ENCODE peak calls at places on chromosome 4, in four cellular contexts. J, T, U and W are unnamed samples.

GRCh38 chr4:61246003-61246402 is 45.9 kb downstream of the ADGRL3 start:
- DNase-seq in U (no peak), T (no peak), J (no peak), W (no peak)

GRCh38 chr4:66991521-66991920 is 553.8 kb downstream of the CENPC start:
- DNase-seq in T (no peak), J (no peak), U (no peak), W (no peak)

GRCh38 chr4:183798921-183799307 is 106.2 kb upstream of the STOX2 start:
- DNase-seq in J (no peak), U (no peak), T (no peak), W (no peak)

GRCh38 chr4:52100062-52100461 is 49.0 kb downstream of the SPATA18 start:
- DNase-seq in T (no peak), U (no peak), J (no peak), W (no peak)

GRCh38 chr4:11402192-11402591 is 26.5 kb downstream of the HS3ST1 start:
- DNase-seq in T (no peak), J (no peak), U (no peak), W (no peak)

GRCh38 chr4:86614896-86615295 is 20.8 kb downstream of the PTPN13 start:
- DNase-seq in J (no peak), T (no peak), U (no peak), W (no peak)

GRCh38 chr4:93791570-93792195 is 36.9 kb upstream of the ATOH1 start:
- DNase-seq in J (peak; percentile 8), T (peak; percentile 46), U (peak; percentile 50), W (no peak)

GRCh38 chr4:6622744-6623143 is 17.7 kb upstream of the MRFAP1 start:
- DNase-seq in U (no peak), J (no peak), T (no peak), W (no peak)

GRCh38 chr4:180932365-180933001 is 1310.7 kb upstream of the TENM3 start:
- DNase-seq in U (no peak), J (no peak), T (no peak), W (no peak)

GRCh38 chr4:106806158-106806797 is 229.8 kb downstream of the DKK2 start:
- DNase-seq in T (no peak), U (no peak), J (no peak), W (no peak)

GRCh38 chr4:16238304-16238703 is 12.0 kb upstream of the TAPT1 start:
- DNase-seq in T (no peak), U (no peak), J (no peak), W (no peak)

GRCh38 chr4:170089743-170090666 is at the start of gene AADAT:
- DNase-seq in T (peak; percentile 42), J (peak; percentile 40), U (peak; percentile 81), W (peak; percentile 25)

GRCh38 chr4:68718447-68719074 is 48.1 kb upstream of the UGT2B15 start:
- DNase-seq in J (no peak), U (no peak), T (no peak), W (no peak)

GRCh38 chr4:19539192-19539591 is 712.5 kb upstream of the SLIT2 start:
- DNase-seq in T (no peak), J (no peak), U (no peak), W (no peak)

GRCh38 chr4:25938251-25939186 is 24.5 kb downstream of the SMIM20 start:
- DNase-seq in T (no peak), U (no peak), J (peak; percentile 21), W (peak; percentile 28)

GRCh38 chr4:85829276-85830051 is 354.5 kb downstream of the ARHGAP24 start:
- DNase-seq in U (no peak), J (no peak), T (no peak), W (no peak)

GRCh38 chr4:155638195-155638960 is 28.3 kb upstream of the GUCY1A1 start:
- DNase-seq in J (no peak), T (no peak), U (no peak), W (no peak)

GRCh38 chr4:5044341-5044740 is 6.9 kb upstream of the STK32B start:
- DNase-seq in U (no peak), J (no peak), T (no peak), W (no peak)

GRCh38 chr4:4422856-4423485 is 36.1 kb downstream of the NSG1 start:
- DNase-seq in U (no peak), T (no peak), J (no peak), W (no peak)

GRCh38 chr4:10532155-10532554 is 74.9 kb upstream of the ZNF518B start:
- DNase-seq in U (no peak), J (no peak), T (no peak), W (no peak)

GRCh38 chr4:183504930-183505555 is at the start of gene ING2:
- DNase-seq in U (peak; percentile 18), J (peak; percentile 61), T (peak; percentile 83), W (peak; percentile 59)

GRCh38 chr4:99504804-99505502 is 5.9 kb upstream of the C4orf17 start:
- DNase-seq in T (no peak), J (no peak), U (no peak), W (no peak)

GRCh38 chr4:21450331-21450730 is 498.2 kb downstream of the KCNIP4 start:
- DNase-seq in U (no peak), J (no peak), T (no peak), W (no peak)
- TF ChIP-seq TAF1 in U (no peak), J (no peak), T (no peak), W (no peak)

GRCh38 chr4:56320293-56320692 is 67.0 kb downstream of the AASDH start:
- DNase-seq in T (no peak), U (no peak), J (no peak), W (no peak)
- TF ChIP-seq POLR2A in T (no peak), U (no peak), J (no peak), W (no peak)

GRCh38 chr4:82811392-82811791 is 12.8 kb upstream of the SCD5 start:
- DNase-seq in U (no peak), J (no peak), T (no peak), W (no peak)

GRCh38 chr4:82810171-82810570 is 11.6 kb upstream of the SCD5 start:
- DNase-seq in T (no peak), U (no peak), J (no peak), W (no peak)

GRCh38 chr4:82809614-82810013 is 11.0 kb upstream of the SCD5 start:
- DNase-seq in T (no peak), U (no peak), J (no peak), W (no peak)

GRCh38 chr4:82814034-82814433 is 15.4 kb upstream of the SCD5 start:
- DNase-seq in T (no peak), U (no peak), J (no peak), W (no peak)

DNA sequence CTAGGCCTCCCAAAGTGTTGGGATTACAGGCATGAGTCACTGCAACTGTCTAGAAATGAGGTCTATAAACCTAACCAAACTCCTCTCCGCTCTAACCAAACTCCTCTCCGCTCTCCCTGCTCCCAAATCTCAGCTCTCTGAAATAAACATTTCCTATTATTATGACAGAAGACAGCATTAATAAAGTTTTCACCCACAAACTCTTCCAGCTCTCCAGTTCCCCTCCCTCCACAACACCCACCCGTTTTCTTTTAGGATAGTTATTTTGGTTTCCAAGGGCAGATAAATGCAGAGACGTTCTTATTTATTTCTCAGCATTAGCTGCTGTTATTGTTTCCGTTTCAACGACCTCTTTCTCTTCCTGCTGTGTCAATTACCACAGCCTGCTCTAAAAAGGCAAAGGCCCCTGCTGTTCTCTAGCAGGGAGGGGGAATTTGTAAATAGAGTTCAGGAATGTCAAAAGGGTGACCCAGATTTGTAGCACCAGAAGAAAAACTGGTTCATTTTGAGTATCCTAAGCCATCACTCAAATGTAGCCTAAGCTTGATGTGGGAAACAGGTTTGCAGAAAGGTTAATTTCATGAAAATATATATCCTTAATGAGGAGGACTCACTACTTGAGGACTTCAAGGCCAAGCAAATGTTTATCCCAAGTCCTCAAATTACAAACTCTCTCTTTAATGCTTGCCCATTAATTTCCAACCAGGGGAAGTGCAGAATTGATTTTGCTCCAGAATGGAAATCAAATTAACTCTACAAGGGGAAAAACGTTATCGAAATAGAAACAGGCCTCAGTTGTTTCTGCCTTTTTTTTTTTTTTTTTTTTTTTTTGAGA is 13.5 kb upstream of the SCD5 start:
- DNase-seq in T (no peak), J (no peak), U (no peak), W (no peak)
- TF ChIP-seq TAF1 in T (no peak), J (no peak), U (no peak), W (no peak)

GRCh38 chr4:71430609-71431008 is 91.8 kb downstream of the SLC4A4 start:
- DNase-seq in U (no peak), J (no peak), T (no peak), W (no peak)
- TF ChIP-seq POLR2A in U (no peak), J (no peak), T (no peak), W (no peak)